ENCODE peak calls at places on chromosomes 12 and 14, in ten cellular contexts. B is MCF 10A, E is AG10803, S is endothelial cell, Q is type B pancreatic cell, A is GM13976, J is HCT116, W is choroid plexus epithelial cell, C is fibroblast of the aortic adventitia, T is astrocyte of the spinal cord. Y is an unnamed sample.
A peak's percentile ranks its signal among the peaks of the same experiment; 100 is the strongest.

GRCh38 chr12:107568718-107569117 is 116.9 kb upstream of the PWP1 start:
- DNase-seq in B (no peak), E (peak; percentile 50), S (no peak), Q (no peak), A (no peak), J (no peak), W (peak; percentile 31), C (peak; percentile 33), T (no peak), Y (no peak)

GRCh38 chr12:4153343-4153892 is 120.1 kb upstream of the CCND2 start:
- DNase-seq in B (no peak), E (no peak), S (no peak), Q (no peak), A (peak; percentile 76), J (no peak), W (no peak), C (no peak), T (no peak), Y (no peak)

GRCh38 chr12:48572326-48572725 is 2.5 kb upstream of the LALBA start:
- DNase-seq in B (peak; percentile 1), E (no peak), S (no peak), Q (no peak), A (no peak), J (no peak), W (no peak), C (no peak), T (no peak), Y (no peak)

GRCh38 chr14:73750161-73750901 is 36.1 kb upstream of the PNMA1 start:
- DNase-seq in B (no peak), E (no peak), S (no peak), Q (no peak), A (no peak), J (no peak), W (no peak), C (no peak), T (no peak), Y (no peak)

GRCh38 chr12:53103860-53104305 is 597 bp downstream of the SOAT2 start:
- DNase-seq in B (no peak), E (no peak), S (no peak), Q (no peak), A (no peak), J (no peak), W (no peak), C (no peak), T (no peak), Y (no peak)

GRCh38 chr12:63068857-63069442 is 82.1 kb downstream of the AVPR1A start:
- DNase-seq in B (peak; percentile 72), E (peak; percentile 65), S (peak; percentile 23), Q (no peak), A (no peak), J (peak; percentile 55), W (peak; percentile 93), C (peak; percentile 87), T (peak; percentile 86), Y (no peak)

GRCh38 chr12:13390381-13390856 is 193.9 kb downstream of the EMP1 start:
- DNase-seq in B (peak; percentile 97), E (peak; percentile 79), S (no peak), Q (no peak), A (no peak), J (peak; percentile 24), W (peak; percentile 5), C (peak; percentile 93), T (peak; percentile 78), Y (peak; percentile 76)

GRCh38 chr14:94571950-94572349 is 9.3 kb upstream of the SERPINA5 start:
- DNase-seq in B (peak; percentile 75), E (peak; percentile 24), S (no peak), Q (no peak), A (no peak), J (no peak), W (peak; percentile 50), C (peak; percentile 63), T (peak; percentile 28), Y (no peak)

GRCh38 chr12:105083041-105083440 is 1.2 kb downstream of the ALDH1L2 start:
- DNase-seq in B (no peak), E (no peak), S (no peak), Q (no peak), A (no peak), J (no peak), W (no peak), C (no peak), T (no peak), Y (no peak)

GRCh38 chr14:21059842-21060589 is 2.4 kb downstream of the RNASE8 start:
- DNase-seq in B (no peak), E (peak; percentile 81), S (no peak), Q (no peak), A (no peak), J (no peak), W (no peak), C (no peak), T (no peak), Y (no peak)

GRCh38 chr12:115755061-115755751 is 522.3 kb downstream of the MED13L start:
- DNase-seq in B (no peak), E (no peak), S (no peak), Q (no peak), A (no peak), J (no peak), W (no peak), C (no peak), T (no peak), Y (no peak)

DNA sequence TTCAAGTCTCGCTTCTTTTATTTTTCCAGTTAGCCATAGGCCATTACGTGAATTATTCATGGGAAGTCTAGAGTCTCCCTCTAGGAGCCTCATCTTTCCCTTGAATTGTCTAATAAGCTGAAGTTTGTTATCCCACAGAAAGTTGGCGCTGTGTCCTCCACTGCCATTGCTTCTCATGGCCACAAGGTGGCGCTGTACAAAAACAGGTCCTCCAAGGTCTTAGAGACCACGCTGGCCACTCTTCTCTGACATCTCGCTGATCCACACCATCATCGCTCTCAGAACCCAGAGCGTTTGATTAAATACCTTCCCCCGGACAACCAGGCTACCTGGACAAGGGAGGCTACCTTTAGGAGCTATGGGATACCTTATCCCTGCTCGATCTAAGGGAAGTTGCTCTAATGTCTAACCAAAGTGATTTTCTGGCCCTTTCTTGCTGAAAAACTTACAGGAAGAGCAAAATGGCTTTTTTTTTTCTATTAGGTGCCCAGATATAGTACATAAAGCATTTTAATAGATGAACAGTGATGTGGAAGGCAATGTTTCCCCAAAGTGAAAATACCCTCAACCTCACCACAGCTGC is 110.0 kb downstream of the CCDC60 start:
- DNase-seq in B (peak; percentile 57), E (no peak), S (peak; percentile 62), Q (no peak), A (peak; percentile 70), J (peak; percentile 85), W (peak; percentile 16), C (peak; percentile 43), T (peak; percentile 27), Y (no peak)
- TF ChIP-seq CTCF in B (peak; percentile 65), E (peak; percentile 37), S (peak; percentile 100), Q (peak; percentile 93), A (peak; percentile 94), J (peak; percentile 99), W (peak; percentile 50), C (peak; percentile 64), T (peak; percentile 63), Y (peak; percentile 68)

GRCh38 chr12:113955109-113955970 is 10.8 kb downstream of the RBM19 start:
- DNase-seq in B (peak; percentile 44), E (no peak), S (peak; percentile 74), Q (no peak), A (no peak), J (peak; percentile 16), W (peak; percentile 30), C (no peak), T (no peak), Y (no peak)
- TF ChIP-seq CTCF in B (peak; percentile 58), E (peak; percentile 49), S (peak; percentile 68), Q (peak; percentile 65), A (peak; percentile 19), J (peak; percentile 51), W (peak; percentile 71), C (peak; percentile 49), T (peak; percentile 65), Y (peak; percentile 49)

GRCh38 chr12:11797993-11798720 is 148.7 kb downstream of the ETV6 start:
- DNase-seq in B (no peak), E (no peak), S (no peak), Q (no peak), A (no peak), J (no peak), W (peak; percentile 20), C (no peak), T (no peak), Y (no peak)

GRCh38 chr12:11805043-11805442 is 155.6 kb downstream of the ETV6 start:
- DNase-seq in B (no peak), E (no peak), S (no peak), Q (no peak), A (no peak), J (no peak), W (no peak), C (no peak), T (no peak), Y (no peak)

GRCh38 chr12:11798856-11799530 is 149.5 kb downstream of the ETV6 start:
- DNase-seq in B (peak; percentile 94), E (peak; percentile 94), S (peak; percentile 42), Q (no peak), A (no peak), J (no peak), W (peak; percentile 93), C (peak; percentile 86), T (peak; percentile 92), Y (no peak)

GRCh38 chr12:11804130-11804529 is 154.7 kb downstream of the ETV6 start:
- DNase-seq in B (no peak), E (no peak), S (no peak), Q (no peak), A (no peak), J (no peak), W (no peak), C (peak; percentile 11), T (no peak), Y (no peak)

GRCh38 chr12:11801643-11802042 is 152.2 kb downstream of the ETV6 start:
- DNase-seq in B (peak; percentile 59), E (no peak), S (no peak), Q (no peak), A (no peak), J (no peak), W (no peak), C (no peak), T (no peak), Y (no peak)
- TF ChIP-seq CTCF in B (no peak), E (no peak), S (no peak), Q (no peak), A (no peak), J (no peak), W (no peak), C (no peak), T (no peak), Y (no peak)

DNA sequence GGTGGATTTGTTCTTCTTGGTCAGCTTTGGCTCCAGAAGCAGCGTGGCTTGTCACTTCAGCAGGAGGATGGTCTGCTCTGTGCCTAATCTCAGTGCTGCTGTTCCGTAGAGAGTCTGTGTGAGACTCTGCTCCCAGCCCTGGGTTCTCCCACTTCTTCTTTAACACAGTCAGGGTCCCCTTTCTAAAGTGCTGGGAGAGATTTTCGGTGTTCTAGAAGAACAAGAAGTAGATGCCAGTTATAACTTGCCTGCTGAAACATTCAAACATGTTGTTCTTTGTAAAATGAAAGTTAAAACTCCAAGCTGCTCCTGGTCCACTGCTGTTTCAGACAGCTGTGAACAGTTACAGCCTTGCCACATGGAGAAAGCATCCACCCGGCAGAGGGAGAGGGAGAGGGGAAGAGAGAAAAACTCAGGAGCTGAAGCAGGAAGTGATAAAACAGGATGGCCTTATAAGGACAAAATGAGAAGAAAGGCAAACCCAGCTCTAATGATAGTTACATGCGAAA is 55.2 kb upstream of the CERS5 start:
- DNase-seq in B (peak; percentile 85), E (peak; percentile 94), S (peak; percentile 35), Q (peak; percentile 74), A (peak; percentile 59), J (peak; percentile 52), W (peak; percentile 96), C (peak; percentile 95), T (peak; percentile 91), Y (no peak)
- TF ChIP-seq CTCF in B (no peak), E (peak; percentile 57), S (no peak), Q (peak; percentile 43), A (no peak), J (no peak), W (peak; percentile 69), C (peak; percentile 57), T (peak; percentile 50), Y (peak; percentile 35)

Y was measured in RWPE2.